ENCODE peak calls at places on chromosomes 4 and X, in seven cellular contexts. C is nucleus accumbens, H is endothelial cell, L is hippocampal formation, E is esophagus squamous epithelium, I is ELR, M is HT1080. B is an unnamed sample.

GRCh38 chr4:1467581-1468458 is 61.6 kb upstream of the NKX1-1 start:
- DNase-seq in C (no peak), H (no peak), L (no peak), E (no peak), I (no peak), M (no peak), B (no peak)

GRCh38 chrX:70998402-70999027 is 67.6 kb upstream of the SLC7A3 start:
- DNase-seq in C (peak; percentile 4), H (peak; percentile 15), L (peak; percentile 6), E (no peak), I (peak; percentile 46), M (peak; percentile 9), B (peak; percentile 60)

GRCh38 chrX:21047034-21047455 is 327.2 kb upstream of the CNKSR2 start:
- DNase-seq in C (no peak), H (no peak), L (no peak), E (no peak), I (no peak), M (no peak), B (no peak)

GRCh38 chr4:137794779-137795178 is 262.5 kb upstream of the PCDH18 start:
- DNase-seq in C (no peak), H (no peak), L (no peak), E (no peak), I (peak; percentile 0), M (no peak), B (no peak)

GRCh38 chr4:53905935-53906377 is 158.4 kb downstream of the CHIC2 start:
- DNase-seq in C (peak; percentile 23), H (no peak), L (peak; percentile 14), E (no peak), I (peak; percentile 63), M (peak; percentile 70), B (peak; percentile 66)

GRCh38 chr4:8205241-8205707 is 6.2 kb downstream of the SH3TC1 start:
- DNase-seq in C (no peak), H (no peak), L (no peak), E (no peak), I (no peak), M (no peak), B (peak; percentile 23)

GRCh38 chr4:159075531-159075932 is 27.3 kb upstream of the RAPGEF2 start:
- DNase-seq in C (no peak), H (no peak), L (no peak), E (no peak), I (peak; percentile 9), M (peak; percentile 29), B (peak; percentile 60)

GRCh38 chrX:153989971-153990655 is 17.6 kb downstream of the TMEM187 start:
- DNase-seq in C (no peak), H (no peak), L (no peak), E (no peak), I (no peak), M (no peak), B (no peak)

GRCh38 chr4:76251448-76252270 is at the start of gene FAM47E:
- DNase-seq in C (peak; percentile 61), H (peak; percentile 87), L (peak; percentile 45), E (no peak), I (peak; percentile 46), M (peak; percentile 65), B (peak; percentile 79)

GRCh38 chr4:41655177-41655576 is 93.3 kb downstream of the PHOX2B start:
- DNase-seq in C (no peak), H (no peak), L (no peak), E (no peak), I (peak; percentile 49), M (peak; percentile 51), B (peak; percentile 66)

GRCh38 chr4:90995996-90996395 is 868.8 kb downstream of the CCSER1 start:
- DNase-seq in C (no peak), H (no peak), L (no peak), E (no peak), I (no peak), M (no peak), B (no peak)

GRCh38 chr4:41361831-41362646 is 105.3 kb downstream of the UCHL1 start:
- DNase-seq in C (peak; percentile 74), H (no peak), L (peak; percentile 60), E (no peak), I (peak; percentile 30), M (peak; percentile 32), B (peak; percentile 64)

GRCh38 chr4:134215636-134216340 is 14.2 kb upstream of the PABPC4L start:
- DNase-seq in C (no peak), H (no peak), L (no peak), E (no peak), I (peak; percentile 33), M (no peak), B (peak; percentile 32)

GRCh38 chrX:103052625-103053024 is 11.3 kb downstream of the BEX1 start:
- DNase-seq in C (no peak), H (no peak), L (no peak), E (no peak), I (no peak), M (no peak), B (no peak)

GRCh38 chr4:83252782-83253405 is 31.7 kb downstream of the COQ2 start:
- DNase-seq in C (no peak), H (peak; percentile 81), L (no peak), E (peak; percentile 23), I (peak; percentile 73), M (peak; percentile 62), B (peak; percentile 68)

GRCh38 chr4:153181293-153182080 is 22.8 kb upstream of the TRIM2 start:
- DNase-seq in C (no peak), H (no peak), L (no peak), E (no peak), I (peak; percentile 49), M (peak; percentile 32), B (peak; percentile 92)

GRCh38 chr4:182624281-182624680 is 292.9 kb downstream of the DCTD start:
- DNase-seq in C (no peak), H (no peak), L (no peak), E (no peak), I (no peak), M (no peak), B (no peak)

GRCh38 chr4:101961144-101961543 is 170.6 kb downstream of the BANK1 start:
- DNase-seq in C (no peak), H (no peak), L (no peak), E (no peak), I (peak; percentile 42), M (peak; percentile 31), B (peak; percentile 59)

GRCh38 chr4:33837043-33837442 is 2407.3 kb downstream of the ARAP2 start:
- DNase-seq in C (no peak), H (no peak), L (no peak), E (no peak), I (peak; percentile 88), M (peak; percentile 81), B (peak; percentile 85)

GRCh38 chr4:42871685-42872271 is 20.7 kb upstream of the GRXCR1 start:
- DNase-seq in C (no peak), H (no peak), L (no peak), E (no peak), I (no peak), M (no peak), B (no peak)

GRCh38 chr4:154506253-154506652 is 14.7 kb upstream of the DCHS2 start:
- DNase-seq in C (no peak), H (no peak), L (peak; percentile 56), E (no peak), I (peak; percentile 36), M (peak; percentile 40), B (peak; percentile 35)

B was measured in M059J.